ENCODE peak calls at places on chromosomes 13 and 19, in ten cellular contexts. One of them, this sample, is unnamed.

GRCh38 chr13:44313674-44314073 is 60.0 kb upstream of the SERP2 start:
- DNase-seq in NCI-H1105 treated with DMSO at 0.1 percent for 48 hours: no peak
- DNase-seq in stimulated activated CD8-positive, alpha-beta memory T cell treated with anti-CD3 and anti-CD28 coated beads, Interleukin-15, amount 100 ng/mL, for 1 hour: no peak
- DNase-seq in midbrain: no peak
- DNase-seq in germinal center: no peak
- DNase-seq in WTC11: no peak
- DNase-seq in iPS-NIHi11: no peak
- DNase-seq in activated CD4-positive, CD25-positive, alpha-beta regulatory T cell treated with anti-CD3 and anti-CD28 coated beads, Interleukin-2, amount 50 U/mL, for 16 hours: no peak
- DNase-seq in NCI-H69: peak
- DNase-seq in cardiac muscle cell: no peak
- DNase-seq in this sample: no peak

GRCh38 chr13:112648101-112648500 is 41.7 kb upstream of the ATP11A start:
- DNase-seq in NCI-H1105 treated with DMSO at 0.1 percent for 48 hours: no peak
- DNase-seq in stimulated activated CD8-positive, alpha-beta memory T cell treated with anti-CD3 and anti-CD28 coated beads, Interleukin-15, amount 100 ng/mL, for 1 hour: no peak
- DNase-seq in midbrain: no peak
- DNase-seq in germinal center: no peak
- DNase-seq in WTC11: no peak
- DNase-seq in iPS-NIHi11: no peak
- DNase-seq in activated CD4-positive, CD25-positive, alpha-beta regulatory T cell treated with anti-CD3 and anti-CD28 coated beads, Interleukin-2, amount 50 U/mL, for 16 hours: no peak
- DNase-seq in NCI-H69: no peak
- DNase-seq in cardiac muscle cell: no peak
- DNase-seq in this sample: no peak

GRCh38 chr19:1949304-1950101 is 8.5 kb downstream of the CSNK1G2 start:
- DNase-seq in NCI-H1105 treated with DMSO at 0.1 percent for 48 hours: no peak
- DNase-seq in stimulated activated CD8-positive, alpha-beta memory T cell treated with anti-CD3 and anti-CD28 coated beads, Interleukin-15, amount 100 ng/mL, for 1 hour: no peak
- DNase-seq in midbrain: no peak
- DNase-seq in germinal center: no peak
- DNase-seq in WTC11: no peak
- DNase-seq in iPS-NIHi11: no peak
- DNase-seq in activated CD4-positive, CD25-positive, alpha-beta regulatory T cell treated with anti-CD3 and anti-CD28 coated beads, Interleukin-2, amount 50 U/mL, for 16 hours: no peak
- DNase-seq in NCI-H69: no peak
- DNase-seq in cardiac muscle cell: no peak
- DNase-seq in this sample: no peak

GRCh38 chr13:32443111-32443510 is 15.2 kb upstream of the N4BP2L1 start:
- DNase-seq in NCI-H1105 treated with DMSO at 0.1 percent for 48 hours: peak
- DNase-seq in stimulated activated CD8-positive, alpha-beta memory T cell treated with anti-CD3 and anti-CD28 coated beads, Interleukin-15, amount 100 ng/mL, for 1 hour: no peak
- DNase-seq in midbrain: no peak
- DNase-seq in germinal center: peak
- DNase-seq in WTC11: no peak
- DNase-seq in iPS-NIHi11: no peak
- DNase-seq in activated CD4-positive, CD25-positive, alpha-beta regulatory T cell treated with anti-CD3 and anti-CD28 coated beads, Interleukin-2, amount 50 U/mL, for 16 hours: no peak
- DNase-seq in NCI-H69: peak
- DNase-seq in cardiac muscle cell: peak
- DNase-seq in this sample: no peak

GRCh38 chr13:45441633-45442032 is 23.1 kb upstream of the COG3 start:
- DNase-seq in NCI-H1105 treated with DMSO at 0.1 percent for 48 hours: no peak
- DNase-seq in stimulated activated CD8-positive, alpha-beta memory T cell treated with anti-CD3 and anti-CD28 coated beads, Interleukin-15, amount 100 ng/mL, for 1 hour: no peak
- DNase-seq in midbrain: no peak
- DNase-seq in germinal center: no peak
- DNase-seq in WTC11: no peak
- DNase-seq in iPS-NIHi11: no peak
- DNase-seq in activated CD4-positive, CD25-positive, alpha-beta regulatory T cell treated with anti-CD3 and anti-CD28 coated beads, Interleukin-2, amount 50 U/mL, for 16 hours: no peak
- DNase-seq in NCI-H69: no peak
- DNase-seq in cardiac muscle cell: no peak
- DNase-seq in this sample: no peak

GRCh38 chr13:48954086-48954485 is 21.6 kb upstream of the FNDC3A start:
- DNase-seq in NCI-H1105 treated with DMSO at 0.1 percent for 48 hours: no peak
- DNase-seq in stimulated activated CD8-positive, alpha-beta memory T cell treated with anti-CD3 and anti-CD28 coated beads, Interleukin-15, amount 100 ng/mL, for 1 hour: no peak
- DNase-seq in midbrain: no peak
- DNase-seq in germinal center: no peak
- DNase-seq in WTC11: no peak
- DNase-seq in iPS-NIHi11: no peak
- DNase-seq in activated CD4-positive, CD25-positive, alpha-beta regulatory T cell treated with anti-CD3 and anti-CD28 coated beads, Interleukin-2, amount 50 U/mL, for 16 hours: no peak
- DNase-seq in NCI-H69: peak
- DNase-seq in cardiac muscle cell: no peak
- DNase-seq in this sample: peak

GRCh38 chr13:114146173-114146572 is 13.8 kb upstream of the RASA3 start:
- DNase-seq in NCI-H1105 treated with DMSO at 0.1 percent for 48 hours: no peak
- DNase-seq in stimulated activated CD8-positive, alpha-beta memory T cell treated with anti-CD3 and anti-CD28 coated beads, Interleukin-15, amount 100 ng/mL, for 1 hour: no peak
- DNase-seq in midbrain: no peak
- DNase-seq in germinal center: no peak
- DNase-seq in WTC11: no peak
- DNase-seq in iPS-NIHi11: no peak
- DNase-seq in activated CD4-positive, CD25-positive, alpha-beta regulatory T cell treated with anti-CD3 and anti-CD28 coated beads, Interleukin-2, amount 50 U/mL, for 16 hours: no peak
- DNase-seq in NCI-H69: no peak
- DNase-seq in cardiac muscle cell: no peak
- DNase-seq in this sample: no peak

GRCh38 chr19:52948025-52948770 is 14.5 kb downstream of the ZNF816 start:
- DNase-seq in NCI-H1105 treated with DMSO at 0.1 percent for 48 hours: no peak
- DNase-seq in stimulated activated CD8-positive, alpha-beta memory T cell treated with anti-CD3 and anti-CD28 coated beads, Interleukin-15, amount 100 ng/mL, for 1 hour: no peak
- DNase-seq in midbrain: no peak
- DNase-seq in germinal center: no peak
- DNase-seq in WTC11: no peak
- DNase-seq in iPS-NIHi11: no peak
- DNase-seq in activated CD4-positive, CD25-positive, alpha-beta regulatory T cell treated with anti-CD3 and anti-CD28 coated beads, Interleukin-2, amount 50 U/mL, for 16 hours: no peak
- DNase-seq in NCI-H69: no peak
- DNase-seq in cardiac muscle cell: no peak
- DNase-seq in this sample: no peak

GRCh38 chr19:3849092-3849491 is 19.7 kb downstream of the ZFR2 start:
- DNase-seq in NCI-H1105 treated with DMSO at 0.1 percent for 48 hours: peak
- DNase-seq in stimulated activated CD8-positive, alpha-beta memory T cell treated with anti-CD3 and anti-CD28 coated beads, Interleukin-15, amount 100 ng/mL, for 1 hour: peak
- DNase-seq in midbrain: no peak
- DNase-seq in germinal center: no peak
- DNase-seq in WTC11: peak
- DNase-seq in iPS-NIHi11: peak
- DNase-seq in activated CD4-positive, CD25-positive, alpha-beta regulatory T cell treated with anti-CD3 and anti-CD28 coated beads, Interleukin-2, amount 50 U/mL, for 16 hours: no peak
- DNase-seq in NCI-H69: peak
- DNase-seq in cardiac muscle cell: peak
- DNase-seq in this sample: peak